ENCODE peak calls at places on chromosomes 16 and 17, in six cellular contexts. E, J, I, F, O and M are unnamed samples.

GRCh38 chr17:34259151-34259550 is 4.1 kb downstream of the CCL2 start:
- DNase-seq in E (no peak), J (no peak), I (no peak), F (no peak), O (peak), M (no peak)

GRCh38 chr16:78648517-78648916 is 549.1 kb downstream of the WWOX start:
- DNase-seq in E (no peak), J (no peak), I (no peak), F (peak), O (peak), M (no peak)

GRCh38 chr17:74437702-74438101 is 5.8 kb downstream of the GPRC5C start:
- DNase-seq in E (no peak), J (no peak), I (peak), F (no peak), O (peak), M (no peak)

GRCh38 chr17:49512296-49513043 is 17.4 kb downstream of the NGFR start:
- DNase-seq in E (no peak), J (no peak), I (no peak), F (no peak), O (no peak), M (no peak)

GRCh38 chr16:25224731-25225319 is 8.1 kb downstream of the AQP8 start:
- DNase-seq in E (no peak), J (no peak), I (no peak), F (no peak), O (no peak), M (no peak)

GRCh38 chr17:1095853-1096675 is 83.7 kb downstream of the ABR start:
- DNase-seq in E (no peak), J (no peak), I (no peak), F (no peak), O (no peak), M (no peak)

GRCh38 chr17:36600936-36601302 is 464 bp upstream of the MRM1 start:
- DNase-seq in E (no peak), J (no peak), I (peak), F (no peak), O (no peak), M (no peak)

GRCh38 chr17:2025220-2025621 is at the start of gene RTN4RL1:
- DNase-seq in E (peak), J (peak), I (peak), F (peak), O (peak), M (peak)

GRCh38 chr17:61383689-61384201 is 15.9 kb upstream of the TBX2 start:
- DNase-seq in E (no peak), J (no peak), I (no peak), F (no peak), O (peak), M (no peak)

GRCh38 chr16:14628806-14629611 is 1.1 kb downstream of the PARN start:
- DNase-seq in E (no peak), J (no peak), I (no peak), F (no peak), O (peak), M (no peak)

GRCh38 chr16:66894948-66895696 is 14.8 kb downstream of the PDP2 start:
- DNase-seq in E (peak), J (peak), I (peak), F (peak), O (peak), M (peak)

GRCh38 chr16:11913425-11914079 is 2.2 kb downstream of the GSPT1 start:
- DNase-seq in E (no peak), J (no peak), I (no peak), F (no peak), O (peak), M (no peak)

GRCh38 chr16:17277981-17278381 is 192.8 kb downstream of the XYLT1 start:
- DNase-seq in E (no peak), J (no peak), I (peak), F (no peak), O (peak), M (peak)

GRCh38 chr17:80569936-80570335 is 25.3 kb downstream of the RPTOR start:
- DNase-seq in E (no peak), J (no peak), I (no peak), F (no peak), O (no peak), M (no peak)

GRCh38 chr17:56699186-56699895 is 105.8 kb downstream of the NOG start:
- DNase-seq in E (peak), J (no peak), I (peak), F (peak), O (peak), M (peak)

GRCh38 chr16:78210305-78210704 is 110.9 kb downstream of the WWOX start:
- DNase-seq in E (no peak), J (no peak), I (peak), F (peak), O (peak), M (no peak)

GRCh38 chr16:12262454-12263180 is 286.1 kb downstream of the SNX29 start:
- DNase-seq in E (no peak), J (no peak), I (no peak), F (no peak), O (peak), M (peak)

GRCh38 chr17:39064814-39065213 is 86.6 kb downstream of the PLXDC1 start:
- DNase-seq in E (no peak), J (no peak), I (no peak), F (no peak), O (no peak), M (no peak)

GRCh38 chr17:82301916-82302497 is 15.4 kb downstream of the CD7 start:
- DNase-seq in E (no peak), J (no peak), I (no peak), F (no peak), O (no peak), M (no peak)

GRCh38 chr16:53754938-53755910 is 51.3 kb downstream of the FTO start:
- DNase-seq in E (no peak), J (no peak), I (peak), F (no peak), O (peak), M (no peak)

GRCh38 chr16:28915181-28915580 is 9.9 kb downstream of the RABEP2 start:
- DNase-seq in E (no peak), J (no peak), I (no peak), F (peak), O (peak), M (no peak)

GRCh38 chr16:31876955-31877828 is 3.6 kb downstream of the ZNF267 start:
- DNase-seq in E (peak), J (no peak), I (no peak), F (peak), O (peak), M (no peak)